ENCODE peak calls at places on chromosomes 12 and 14, in five cellular contexts. One of them, this sample, is unnamed.

GRCh38 chr12:117043598-117043901 is 55.7 kb downstream of the TESC start:
- DNase-seq in heart right ventricle: no peak
- DNase-seq in IMR-90: no peak
- DNase-seq in sigmoid colon: no peak
- DNase-seq in AG10803: no peak
- DNase-seq in this sample: no peak

GRCh38 chr14:69366069-69366468 is 32.0 kb downstream of the ERH start:
- DNase-seq in sigmoid colon: no peak
- DNase-seq in heart right ventricle: no peak
- DNase-seq in AG10803: no peak
- DNase-seq in IMR-90: no peak
- DNase-seq in this sample: no peak

GRCh38 chr12:75194250-75194649 is 15.4 kb downstream of the KCNC2 start:
- DNase-seq in AG10803: no peak
- DNase-seq in IMR-90: no peak
- DNase-seq in heart right ventricle: no peak
- DNase-seq in sigmoid colon: no peak
- DNase-seq in this sample: no peak

GRCh38 chr12:39723831-39724230 is 104.2 kb upstream of the ABCD2 start:
- DNase-seq in AG10803: peak
- DNase-seq in sigmoid colon: no peak
- DNase-seq in heart right ventricle: no peak
- DNase-seq in IMR-90: no peak
- DNase-seq in this sample: peak

GRCh38 chr12:7061596-7061995 is 1.1 kb downstream of the C1S start:
- DNase-seq in sigmoid colon: no peak
- DNase-seq in AG10803: no peak
- DNase-seq in IMR-90: no peak
- DNase-seq in heart right ventricle: no peak
- DNase-seq in this sample: no peak

GRCh38 chr12:87157791-87158190 is 871.4 kb downstream of the C12orf50 start:
- DNase-seq in heart right ventricle: no peak
- DNase-seq in sigmoid colon: no peak
- DNase-seq in IMR-90: peak
- DNase-seq in AG10803: peak
- DNase-seq in this sample: no peak

GRCh38 chr12:76183459-76184186 is 99.1 kb upstream of the NAP1L1 start:
- DNase-seq in sigmoid colon: no peak
- DNase-seq in heart right ventricle: no peak
- DNase-seq in AG10803: peak
- DNase-seq in IMR-90: peak
- DNase-seq in this sample: peak

GRCh38 chr14:101835566-101835965 is 74.1 kb downstream of the PPP2R5C start:
- DNase-seq in AG10803: no peak
- DNase-seq in sigmoid colon: no peak
- DNase-seq in heart right ventricle: no peak
- DNase-seq in IMR-90: no peak
- DNase-seq in this sample: no peak

GRCh38 chr14:104081951-104082464 is 3.5 kb upstream of the ASPG start:
- DNase-seq in IMR-90: no peak
- DNase-seq in sigmoid colon: no peak
- DNase-seq in heart right ventricle: no peak
- DNase-seq in AG10803: no peak
- DNase-seq in this sample: no peak

GRCh38 chr14:69553221-69553620 is 21.4 kb downstream of the CCDC177 start:
- DNase-seq in sigmoid colon: no peak
- DNase-seq in IMR-90: peak
- DNase-seq in AG10803: peak
- DNase-seq in heart right ventricle: no peak
- DNase-seq in this sample: no peak

GRCh38 chr12:102534899-102535298 is 54.5 kb upstream of the IGF1 start:
- DNase-seq in heart right ventricle: no peak
- DNase-seq in AG10803: peak
- DNase-seq in IMR-90: peak
- DNase-seq in sigmoid colon: no peak
- DNase-seq in this sample: no peak

GRCh38 chr12:113167868-113168267 is 17.4 kb downstream of the DDX54 start:
- DNase-seq in heart right ventricle: no peak
- DNase-seq in sigmoid colon: no peak
- DNase-seq in IMR-90: no peak
- DNase-seq in AG10803: no peak
- DNase-seq in this sample: no peak

GRCh38 chr14:77970646-77971045 is 170.7 kb downstream of the ADCK1 start:
- DNase-seq in AG10803: no peak
- DNase-seq in sigmoid colon: no peak
- DNase-seq in IMR-90: no peak
- DNase-seq in heart right ventricle: no peak
- DNase-seq in this sample: no peak

GRCh38 chr14:53569471-53569870 is 387.2 kb downstream of the BMP4 start:
- DNase-seq in AG10803: no peak
- DNase-seq in heart right ventricle: no peak
- DNase-seq in sigmoid colon: no peak
- DNase-seq in IMR-90: no peak
- DNase-seq in this sample: no peak

GRCh38 chr12:53586745-53587144 is 39.4 kb downstream of the ATF7 start:
- DNase-seq in heart right ventricle: no peak
- DNase-seq in sigmoid colon: no peak
- DNase-seq in IMR-90: peak
- DNase-seq in AG10803: no peak
- DNase-seq in this sample: no peak

GRCh38 chr12:96493101-96493500 is 3.7 kb downstream of the CFAP54 start:
- DNase-seq in IMR-90: peak
- DNase-seq in sigmoid colon: no peak
- DNase-seq in heart right ventricle: no peak
- DNase-seq in AG10803: peak
- DNase-seq in this sample: no peak

GRCh38 chr12:37672655-37673260 is 643.8 kb upstream of the ALG10B start:
- DNase-seq in IMR-90: no peak
- DNase-seq in sigmoid colon: no peak
- DNase-seq in AG10803: no peak
- DNase-seq in heart right ventricle: no peak
- DNase-seq in this sample: no peak

GRCh38 chr12:53585726-53586125 is 40.5 kb downstream of the ATF7 start:
- DNase-seq in sigmoid colon: no peak
- DNase-seq in AG10803: no peak
- DNase-seq in IMR-90: no peak
- DNase-seq in heart right ventricle: no peak
- DNase-seq in this sample: no peak

GRCh38 chr14:30874120-30874998 is at the start of gene COCH:
- DNase-seq in sigmoid colon: no peak
- DNase-seq in AG10803: no peak
- DNase-seq in heart right ventricle: peak
- DNase-seq in IMR-90: no peak
- DNase-seq in this sample: peak

GRCh38 chr14:104866451-104867370 is 1.6 kb downstream of the CEP170B start:
- DNase-seq in IMR-90: no peak
- DNase-seq in AG10803: no peak
- DNase-seq in sigmoid colon: peak
- DNase-seq in heart right ventricle: no peak
- DNase-seq in this sample: no peak

GRCh38 chr12:125079943-125080645 is 14.9 kb downstream of the AACS start:
- DNase-seq in sigmoid colon: no peak
- DNase-seq in AG10803: peak
- DNase-seq in heart right ventricle: no peak
- DNase-seq in IMR-90: no peak
- DNase-seq in this sample: no peak

GRCh38 chr12:113214938-113215400 is 6.3 kb upstream of the TPCN1 start:
- DNase-seq in IMR-90: peak
- DNase-seq in sigmoid colon: peak
- DNase-seq in AG10803: peak
- DNase-seq in heart right ventricle: no peak
- DNase-seq in this sample: peak

GRCh38 chr12:68119250-68119649 is 40.3 kb downstream of the IFNG start:
- DNase-seq in heart right ventricle: no peak
- DNase-seq in IMR-90: no peak
- DNase-seq in sigmoid colon: no peak
- DNase-seq in AG10803: no peak
- DNase-seq in this sample: peak

GRCh38 chr14:62667515-62667914 is 377.7 kb downstream of the KCNH5 start:
- DNase-seq in AG10803: no peak
- DNase-seq in heart right ventricle: no peak
- DNase-seq in sigmoid colon: no peak
- DNase-seq in IMR-90: peak
- DNase-seq in this sample: no peak
- TF ChIP-seq CTCF in AG10803: no peak
- TF ChIP-seq CTCF in heart right ventricle: no peak
- TF ChIP-seq CTCF in sigmoid colon: no peak
- TF ChIP-seq CTCF in IMR-90: no peak
- TF ChIP-seq CTCF in this sample: no peak

GRCh38 chr14:50957296-50957695 is 13.0 kb upstream of the PYGL start:
- DNase-seq in sigmoid colon: no peak
- DNase-seq in IMR-90: peak
- DNase-seq in AG10803: peak
- DNase-seq in heart right ventricle: no peak
- DNase-seq in this sample: no peak

GRCh38 chr14:50954811-50955372 is 10.6 kb upstream of the PYGL start:
- DNase-seq in heart right ventricle: no peak
- DNase-seq in AG10803: peak
- DNase-seq in IMR-90: peak
- DNase-seq in sigmoid colon: no peak
- DNase-seq in this sample: no peak

GRCh38 chr14:50953497-50953896 is 9.2 kb upstream of the PYGL start:
- DNase-seq in AG10803: no peak
- DNase-seq in sigmoid colon: no peak
- DNase-seq in heart right ventricle: no peak
- DNase-seq in IMR-90: no peak
- DNase-seq in this sample: no peak

GRCh38 chr14:50951032-50951431 is 6.7 kb upstream of the PYGL start:
- DNase-seq in heart right ventricle: no peak
- DNase-seq in AG10803: no peak
- DNase-seq in IMR-90: no peak
- DNase-seq in sigmoid colon: no peak
- DNase-seq in this sample: no peak

GRCh38 chr14:50955373-50956043 is 11.2 kb upstream of the PYGL start:
- DNase-seq in heart right ventricle: peak
- DNase-seq in AG10803: peak
- DNase-seq in IMR-90: peak
- DNase-seq in sigmoid colon: peak
- DNase-seq in this sample: peak
- TF ChIP-seq CTCF in heart right ventricle: peak
- TF ChIP-seq CTCF in AG10803: peak
- TF ChIP-seq CTCF in IMR-90: peak
- TF ChIP-seq CTCF in sigmoid colon: peak
- TF ChIP-seq CTCF in this sample: no peak

GRCh38 chr12:121001060-121001459 is 15.2 kb downstream of the C12orf43 start:
- DNase-seq in AG10803: no peak
- DNase-seq in sigmoid colon: no peak
- DNase-seq in heart right ventricle: no peak
- DNase-seq in IMR-90: no peak
- DNase-seq in this sample: no peak

GRCh38 chr12:121001841-121002483 is 14.3 kb downstream of the C12orf43 start:
- DNase-seq in heart right ventricle: no peak
- DNase-seq in AG10803: no peak
- DNase-seq in sigmoid colon: no peak
- DNase-seq in IMR-90: no peak
- DNase-seq in this sample: no peak

GRCh38 chr12:121005346-121005815 is 10.9 kb downstream of the C12orf43 start:
- DNase-seq in heart right ventricle: no peak
- DNase-seq in AG10803: peak
- DNase-seq in IMR-90: peak
- DNase-seq in sigmoid colon: no peak
- DNase-seq in this sample: peak

GRCh38 chr12:121004253-121004815 is 12.0 kb downstream of the C12orf43 start:
- DNase-seq in sigmoid colon: no peak
- DNase-seq in AG10803: no peak
- DNase-seq in IMR-90: no peak
- DNase-seq in heart right ventricle: no peak
- DNase-seq in this sample: no peak

GRCh38 chr12:121003650-121004049 is 12.6 kb downstream of the C12orf43 start:
- DNase-seq in IMR-90: no peak
- DNase-seq in sigmoid colon: no peak
- DNase-seq in AG10803: no peak
- DNase-seq in heart right ventricle: no peak
- DNase-seq in this sample: no peak
- TF ChIP-seq CTCF in IMR-90: peak
- TF ChIP-seq CTCF in sigmoid colon: no peak
- TF ChIP-seq CTCF in AG10803: no peak
- TF ChIP-seq CTCF in heart right ventricle: no peak
- TF ChIP-seq CTCF in this sample: no peak

DNA sequence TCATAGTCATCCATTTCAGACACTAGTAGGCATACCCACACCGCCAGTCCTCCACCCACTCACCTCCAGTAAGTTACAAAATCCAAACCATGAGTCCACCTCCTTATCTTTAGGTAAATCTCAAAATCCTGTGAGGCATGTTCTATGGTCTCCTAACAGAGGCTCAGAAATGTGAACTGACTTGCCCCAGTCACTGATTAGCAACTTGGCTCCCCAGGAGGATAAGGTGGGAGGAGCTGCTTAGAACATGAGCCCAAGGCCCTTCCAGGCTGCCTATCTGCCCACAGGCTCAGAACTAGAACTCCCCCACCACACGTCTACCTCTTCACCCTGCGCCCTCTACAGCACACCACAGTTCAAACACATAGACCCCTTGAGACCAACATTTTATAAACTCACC is 19.9 kb downstream of the SETD3 start:
- DNase-seq in sigmoid colon: no peak
- DNase-seq in heart right ventricle: no peak
- DNase-seq in AG10803: no peak
- DNase-seq in IMR-90: no peak
- DNase-seq in this sample: no peak
- TF ChIP-seq CTCF in sigmoid colon: no peak
- TF ChIP-seq CTCF in heart right ventricle: no peak
- TF ChIP-seq CTCF in AG10803: no peak
- TF ChIP-seq CTCF in IMR-90: no peak
- TF ChIP-seq CTCF in this sample: no peak

DNA sequence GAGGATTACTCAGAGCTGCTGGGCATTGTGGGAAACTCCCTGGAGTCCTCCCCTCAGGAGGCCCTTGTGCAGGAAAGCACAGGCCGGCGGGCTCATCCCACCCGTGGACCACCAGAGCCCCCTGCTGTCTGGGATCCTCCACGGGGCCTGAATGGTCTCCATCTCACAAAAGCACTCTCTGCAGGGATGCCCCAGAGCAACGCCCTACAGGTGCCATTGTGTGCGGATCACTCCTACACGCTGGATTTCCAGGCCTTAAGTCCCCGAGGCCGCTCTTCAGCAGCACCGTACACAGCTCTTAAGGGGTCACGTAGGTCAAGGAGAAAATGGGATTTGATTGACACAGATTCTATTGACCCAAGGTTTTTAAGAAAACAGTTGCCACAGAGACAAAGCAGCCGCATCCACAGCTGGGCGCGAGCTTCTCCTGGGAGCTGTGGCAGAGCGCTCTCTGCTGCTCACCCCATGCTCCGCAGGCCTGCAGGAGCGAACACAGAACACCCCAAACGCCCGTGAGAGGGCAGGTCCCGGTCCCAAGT is 36.7 kb upstream of the RIMBP2 start:
- DNase-seq in IMR-90: no peak
- DNase-seq in sigmoid colon: peak
- DNase-seq in AG10803: no peak
- DNase-seq in heart right ventricle: no peak
- DNase-seq in this sample: no peak
- TF ChIP-seq CTCF in IMR-90: no peak
- TF ChIP-seq CTCF in sigmoid colon: no peak
- TF ChIP-seq CTCF in AG10803: no peak
- TF ChIP-seq CTCF in heart right ventricle: no peak
- TF ChIP-seq CTCF in this sample: no peak

This sample was measured in activated CD8-positive, alpha-beta T cell treated with anti-CD3 and anti-CD28 coated beads for 36 hours.